ENCODE peak calls at places on chromosomes 3 and 15, in four cellular contexts. M, W, D and H are unnamed samples.

GRCh38 chr3:194985031-194985578 is 285.9 kb downstream of the XXYLT1 start:
- DNase-seq in M (peak; percentile 85), W (peak; percentile 83), D (peak; percentile 82), H (no peak)

GRCh38 chr15:70284438-70285214 is 186.9 kb upstream of the TLE3 start:
- DNase-seq in M (no peak), W (peak; percentile 96), D (no peak), H (no peak)

GRCh38 chr15:82845686-82846085 is 36.3 kb downstream of the WHAMM start:
- DNase-seq in M (no peak), D (no peak), W (no peak), H (peak; percentile 7)

GRCh38 chr3:196555295-196555694 is 13.1 kb downstream of the WDR53 start:
- DNase-seq in W (no peak), M (no peak), D (no peak), H (no peak)

GRCh38 chr3:151878445-151878844 is 5.0 kb downstream of the SUCNR1 start:
- DNase-seq in W (no peak), D (no peak), M (no peak), H (no peak)

GRCh38 chr3:162141232-162141631 is 644.6 kb downstream of the OTOL1 start:
- DNase-seq in M (no peak), W (no peak), D (no peak), H (no peak)

GRCh38 chr3:63967675-63968611 is 55.4 kb downstream of the PSMD6 start:
- DNase-seq in W (peak; percentile 89), M (peak; percentile 52), D (peak; percentile 76), H (no peak)

GRCh38 chr3:58135712-58136543 is 74.8 kb downstream of the DNASE1L3 start:
- DNase-seq in D (no peak), W (no peak), M (no peak), H (no peak)

GRCh38 chr15:55858661-55859060 is 115.7 kb upstream of the PRTG start:
- DNase-seq in W (no peak), D (no peak), M (no peak), H (no peak)

GRCh38 chr3:87052499-87053260 is 61.7 kb upstream of the VGLL3 start:
- DNase-seq in M (peak; percentile 2), D (peak; percentile 50), W (peak; percentile 22), H (no peak)

GRCh38 chr3:146640955-146641867 is 36.1 kb upstream of the PLSCR5 start:
- DNase-seq in M (peak; percentile 51), D (no peak), W (no peak), H (peak; percentile 62)

GRCh38 chr3:66398228-66399025 is 102.4 kb downstream of the LRIG1 start:
- DNase-seq in D (no peak), W (no peak), M (no peak), H (no peak)

GRCh38 chr15:34890424-34890823 is 79.1 kb downstream of the AQR start:
- DNase-seq in W (no peak), D (no peak), M (no peak), H (no peak)

GRCh38 chr3:194312743-194313281 is 38.3 kb downstream of the CPN2 start:
- DNase-seq in D (peak; percentile 84), W (peak; percentile 70), M (peak; percentile 55), H (no peak)

GRCh38 chr3:69088033-69088432 is 3.3 kb downstream of the ARL6IP5 start:
- DNase-seq in D (no peak), W (no peak), M (no peak), H (no peak)

GRCh38 chr15:72751751-72752455 is 31.7 kb downstream of the ADPGK start:
- DNase-seq in M (no peak), D (no peak), W (no peak), H (no peak)

GRCh38 chr15:85671156-85671555 is 123.6 kb downstream of the KLHL25 start:
- DNase-seq in W (no peak), M (no peak), D (no peak), H (no peak)

GRCh38 chr15:55526559-55527036 is 18.6 kb upstream of the DNAAF4 start:
- DNase-seq in D (no peak), M (peak; percentile 63), W (peak; percentile 25), H (peak; percentile 75)

GRCh38 chr15:55289011-55289572 is 521 bp downstream of the RAB27A start:
- DNase-seq in D (peak; percentile 69), M (peak; percentile 34), W (peak; percentile 34), H (peak; percentile 3)

GRCh38 chr3:163951397-163951987 is 1126.8 kb downstream of the SI start:
- DNase-seq in D (no peak), W (no peak), M (no peak), H (no peak)

GRCh38 chr3:62366093-62366419 is 7.3 kb downstream of the FEZF2 start:
- DNase-seq in M (no peak), W (no peak), D (no peak), H (no peak)

GRCh38 chr3:62365311-62366092 is 7.8 kb downstream of the FEZF2 start:
- DNase-seq in D (no peak), M (peak; percentile 94), W (no peak), H (peak; percentile 96)

GRCh38 chr3:62363275-62363674 is 10.1 kb downstream of the FEZF2 start:
- DNase-seq in M (no peak), W (no peak), D (no peak), H (no peak)

GRCh38 chr3:62361824-62362223 is 11.5 kb downstream of the FEZF2 start:
- DNase-seq in D (no peak), M (no peak), W (no peak), H (no peak)

DNA sequence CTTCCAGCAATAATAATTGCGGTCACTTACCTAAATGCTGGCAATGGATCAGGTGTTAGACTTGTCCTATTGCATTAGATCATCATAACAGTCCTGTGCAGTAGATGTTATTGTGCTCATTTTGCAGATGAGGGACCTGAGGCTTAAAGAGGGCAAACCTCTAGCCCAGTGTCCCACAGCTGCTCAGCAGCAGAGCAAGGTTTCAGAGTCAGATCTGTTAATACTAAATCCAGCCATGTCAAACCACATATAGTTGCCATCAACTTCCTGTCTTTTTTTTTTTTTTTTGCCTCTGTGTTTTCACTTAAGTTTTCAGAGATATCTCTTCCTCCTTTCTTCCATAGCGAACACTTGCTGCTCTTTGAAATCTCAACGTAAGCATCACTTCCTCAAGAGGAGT is 12.1 kb downstream of the FEZF2 start:
- DNase-seq in M (no peak), D (no peak), W (no peak), H (no peak)
- H3K27me3 ChIP-seq in M (peaks cover 96% of the 10 kb centered on the region), D (peaks cover 32% of the 10 kb centered on the region), W (no peaks in the 10 kb centered on the region), H (peaks cover 18% of the 10 kb centered on the region)

GRCh38 chr3:113523241-113523640 is 8.3 kb upstream of the SPICE1 start:
- DNase-seq in W (no peak), D (no peak), M (no peak), H (no peak)

GRCh38 chr3:113516115-113516505 is 1.2 kb upstream of the SPICE1 start:
- DNase-seq in D (no peak), M (peak; percentile 9), W (no peak), H (no peak)

DNA sequence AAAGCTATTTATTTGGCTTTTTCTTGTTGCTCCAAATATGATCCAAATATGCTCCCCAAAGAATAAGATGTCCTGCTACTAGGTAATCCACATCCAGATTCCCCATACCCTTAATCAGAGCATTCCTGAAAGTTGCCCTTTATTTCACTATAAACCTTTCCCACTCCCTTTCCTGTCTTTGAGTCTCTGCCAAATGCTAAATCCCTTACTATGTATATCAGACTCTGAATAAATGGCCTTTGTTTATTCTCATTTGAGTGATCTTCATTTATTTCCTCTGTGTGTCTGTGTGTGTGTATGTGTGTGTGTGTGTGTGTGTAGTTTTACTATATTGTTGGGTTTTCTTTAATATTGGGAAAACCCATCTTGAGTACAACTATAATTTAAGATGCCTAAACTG is 7.0 kb upstream of the SPICE1 start:
- DNase-seq in W (no peak), M (no peak), D (no peak), H (no peak)
- H3K27me3 ChIP-seq in W (no peaks in the 10 kb centered on the region), M (peaks cover 92% of the 10 kb centered on the region), D (peaks cover 3% of the 10 kb centered on the region), H (peaks cover 16% of the 10 kb centered on the region)

GRCh38 chr3:99545941-99546580 is 92.3 kb upstream of the COL8A1 start:
- DNase-seq in M (no peak), D (no peak), W (no peak), H (no peak)
- H3K27me3 ChIP-seq in M (no peaks in the 10 kb centered on the region), D (no peaks in the 10 kb centered on the region), W (no peaks in the 10 kb centered on the region), H (peaks cover 8% of the 10 kb centered on the region)

GRCh38 chr15:75232252-75232813 is 25.8 kb upstream of the GOLGA6C start:
- DNase-seq in M (no peak), D (peak; percentile 28), W (no peak), H (no peak)
- H3K27me3 ChIP-seq in M (no peaks in the 10 kb centered on the region), D (peaks cover 72% of the 10 kb centered on the region), W (no peaks in the 10 kb centered on the region), H (peaks cover 59% of the 10 kb centered on the region)

GRCh38 chr15:26972636-26973035 is 1.7 kb downstream of the GABRG3 start:
- DNase-seq in W (no peak), M (no peak), D (no peak), H (no peak)
- H3K27me3 ChIP-seq in W (no peaks in the 10 kb centered on the region), M (peaks cover 63% of the 10 kb centered on the region), D (peaks cover 20% of the 10 kb centered on the region), H (peaks cover 10% of the 10 kb centered on the region)

DNA sequence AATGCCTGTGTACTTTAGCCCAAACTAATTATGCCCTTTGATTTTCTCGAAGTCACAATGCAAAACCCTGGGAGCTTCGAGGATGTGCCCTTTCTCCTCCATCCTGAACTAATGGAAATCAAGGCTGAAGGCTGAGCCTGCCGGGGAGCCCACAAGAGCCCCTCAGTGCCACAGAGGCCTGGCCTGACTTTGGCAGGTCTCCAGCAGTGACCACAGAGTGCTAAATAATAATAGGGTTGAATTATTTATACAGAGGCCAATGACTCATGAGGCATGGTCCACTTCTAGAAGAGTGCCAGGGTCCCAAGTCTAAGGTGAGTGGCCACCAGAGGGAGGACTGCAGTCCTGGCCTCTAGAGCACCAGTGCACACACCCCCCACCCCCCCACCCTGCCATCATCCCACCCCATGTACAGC is 19.1 kb upstream of the GLCE start:
- DNase-seq in W (no peak), M (no peak), D (no peak), H (peak; percentile 31)
- H3K27me3 ChIP-seq in W (no peaks in the 10 kb centered on the region), M (no peaks in the 10 kb centered on the region), D (peaks cover 40% of the 10 kb centered on the region), H (peaks cover 18% of the 10 kb centered on the region)

DNA sequence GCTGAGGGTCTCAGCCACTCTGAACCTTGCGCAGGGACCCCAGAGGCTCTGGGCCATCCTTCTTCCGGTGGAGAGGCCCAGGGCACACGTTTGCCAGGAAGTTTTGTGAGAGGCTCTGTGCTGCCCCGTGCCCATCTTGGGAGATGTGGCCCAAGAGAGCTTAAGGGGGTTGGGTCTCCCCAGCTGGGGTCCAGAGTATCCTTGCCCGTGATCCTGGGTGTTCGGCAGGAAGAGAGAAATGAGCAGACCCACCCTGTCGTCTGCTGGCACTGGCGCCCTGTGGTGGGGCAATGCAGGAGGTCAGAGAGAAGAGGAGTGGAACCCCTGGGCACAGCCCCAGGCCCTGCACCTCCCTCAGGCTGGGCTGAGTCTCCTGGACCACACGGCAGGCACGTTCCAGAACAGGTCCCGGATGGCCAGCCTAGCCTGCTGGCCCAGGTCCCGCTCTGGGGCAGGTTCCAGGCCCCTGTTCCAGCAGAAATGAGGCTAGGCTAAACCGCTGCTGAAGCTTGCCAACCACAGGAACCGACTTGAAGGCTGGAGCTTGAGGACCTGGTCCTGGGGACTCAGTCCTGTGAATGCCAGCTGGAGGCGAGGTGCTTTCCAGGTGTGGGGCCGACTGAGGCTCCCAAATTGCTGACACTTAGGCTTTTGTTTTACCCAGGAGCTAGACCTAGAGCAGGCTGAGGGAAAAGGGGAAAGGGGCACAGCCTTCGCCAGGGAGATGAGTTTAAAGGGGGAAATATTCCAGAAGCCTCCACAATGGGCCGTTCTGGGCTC is 1.5 kb downstream of the PLA2G4D start:
- DNase-seq in M (no peak), W (peak; percentile 61), D (no peak), H (no peak)
- H3K27me3 ChIP-seq in M (no peaks in the 10 kb centered on the region), W (no peaks in the 10 kb centered on the region), D (peaks cover 14% of the 10 kb centered on the region), H (no peaks in the 10 kb centered on the region)

GRCh38 chr3:39805650-39806049 is 3.8 kb upstream of the MYRIP start:
- DNase-seq in W (no peak), D (no peak), M (no peak), H (no peak)
- H3K27me3 ChIP-seq in W (no peaks in the 10 kb centered on the region), D (peaks cover 9% of the 10 kb centered on the region), M (peaks cover 57% of the 10 kb centered on the region), H (no peaks in the 10 kb centered on the region)